ENCODE peak calls at places on chromosomes 7 and 10, in seven cellular contexts. One of them, this sample, is unnamed.

GRCh38 chr10:96512997-96513685 is 585 bp downstream of the TLL2 start:
- DNase-seq in fibroblast of lung: peak; percentile 21
- DNase-seq in right atrium auricular region: no peak
- DNase-seq in BE2C: no peak
- DNase-seq in endodermal cell: no peak
- DNase-seq in effector memory CD4-positive, alpha-beta T cell: peak; percentile 42
- DNase-seq in CD8-positive, alpha-beta memory T cell: peak; percentile 37
- DNase-seq in this sample: peak; percentile 85

GRCh38 chr7:18408461-18408860 is 87.1 kb upstream of the HDAC9 start:
- DNase-seq in fibroblast of lung: peak; percentile 93
- DNase-seq in right atrium auricular region: no peak
- DNase-seq in BE2C: no peak
- DNase-seq in endodermal cell: no peak
- DNase-seq in effector memory CD4-positive, alpha-beta T cell: no peak
- DNase-seq in CD8-positive, alpha-beta memory T cell: no peak
- DNase-seq in this sample: no peak

GRCh38 chr7:95169678-95170077 is 154.7 kb downstream of the PON1 start:
- DNase-seq in fibroblast of lung: peak; percentile 1
- DNase-seq in right atrium auricular region: no peak
- DNase-seq in BE2C: no peak
- DNase-seq in endodermal cell: no peak
- DNase-seq in effector memory CD4-positive, alpha-beta T cell: no peak
- DNase-seq in CD8-positive, alpha-beta memory T cell: no peak
- DNase-seq in this sample: no peak

GRCh38 chr7:17564678-17565209 is 266.3 kb downstream of the AHR start:
- DNase-seq in fibroblast of lung: peak; percentile 88
- DNase-seq in right atrium auricular region: no peak
- DNase-seq in BE2C: no peak
- DNase-seq in endodermal cell: no peak
- DNase-seq in effector memory CD4-positive, alpha-beta T cell: no peak
- DNase-seq in CD8-positive, alpha-beta memory T cell: no peak
- DNase-seq in this sample: no peak

GRCh38 chr10:13993169-13993568 is 337.6 kb downstream of the FRMD4A start:
- DNase-seq in fibroblast of lung: peak; percentile 88
- DNase-seq in right atrium auricular region: no peak
- DNase-seq in BE2C: no peak
- DNase-seq in endodermal cell: no peak
- DNase-seq in effector memory CD4-positive, alpha-beta T cell: no peak
- DNase-seq in CD8-positive, alpha-beta memory T cell: no peak
- DNase-seq in this sample: no peak

GRCh38 chr7:32496052-32496813 is 944 bp downstream of the AVL9 start:
- DNase-seq in fibroblast of lung: no peak
- DNase-seq in right atrium auricular region: no peak
- DNase-seq in BE2C: no peak
- DNase-seq in endodermal cell: no peak
- DNase-seq in effector memory CD4-positive, alpha-beta T cell: no peak
- DNase-seq in CD8-positive, alpha-beta memory T cell: no peak
- DNase-seq in this sample: no peak

GRCh38 chr10:30688456-30688855 is 58.9 kb upstream of the LYZL2 start:
- DNase-seq in fibroblast of lung: peak; percentile 13
- DNase-seq in right atrium auricular region: no peak
- DNase-seq in BE2C: no peak
- DNase-seq in endodermal cell: no peak
- DNase-seq in effector memory CD4-positive, alpha-beta T cell: no peak
- DNase-seq in CD8-positive, alpha-beta memory T cell: no peak
- DNase-seq in this sample: no peak

GRCh38 chr10:63700209-63700934 is 179.2 kb downstream of the REEP3 start:
- DNase-seq in fibroblast of lung: peak; percentile 99
- DNase-seq in right atrium auricular region: peak; percentile 80
- DNase-seq in BE2C: no peak
- DNase-seq in endodermal cell: no peak
- DNase-seq in effector memory CD4-positive, alpha-beta T cell: no peak
- DNase-seq in CD8-positive, alpha-beta memory T cell: no peak
- DNase-seq in this sample: peak; percentile 36

GRCh38 chr10:104139221-104139620 is 17.2 kb downstream of the SFR1 start:
- DNase-seq in fibroblast of lung: no peak
- DNase-seq in right atrium auricular region: no peak
- DNase-seq in BE2C: no peak
- DNase-seq in endodermal cell: no peak
- DNase-seq in effector memory CD4-positive, alpha-beta T cell: no peak
- DNase-seq in CD8-positive, alpha-beta memory T cell: no peak
- DNase-seq in this sample: no peak

GRCh38 chr10:124378817-124379510 is 39.8 kb downstream of the OAT start:
- DNase-seq in fibroblast of lung: peak; percentile 18
- DNase-seq in right atrium auricular region: no peak
- DNase-seq in BE2C: no peak
- DNase-seq in endodermal cell: peak; percentile 55
- DNase-seq in effector memory CD4-positive, alpha-beta T cell: no peak
- DNase-seq in CD8-positive, alpha-beta memory T cell: no peak
- DNase-seq in this sample: peak; percentile 52

GRCh38 chr7:7562736-7563135 is 3.9 kb upstream of the MIOS start:
- DNase-seq in fibroblast of lung: peak; percentile 60
- DNase-seq in right atrium auricular region: no peak
- DNase-seq in BE2C: no peak
- DNase-seq in endodermal cell: no peak
- DNase-seq in effector memory CD4-positive, alpha-beta T cell: no peak
- DNase-seq in CD8-positive, alpha-beta memory T cell: no peak
- DNase-seq in this sample: no peak

GRCh38 chr10:6494934-6495592 is 85.0 kb downstream of the PRKCQ start:
- DNase-seq in fibroblast of lung: no peak
- DNase-seq in right atrium auricular region: no peak
- DNase-seq in BE2C: no peak
- DNase-seq in endodermal cell: no peak
- DNase-seq in effector memory CD4-positive, alpha-beta T cell: peak; percentile 41
- DNase-seq in CD8-positive, alpha-beta memory T cell: peak; percentile 54
- DNase-seq in this sample: no peak

GRCh38 chr10:94963901-94964300 is 25.4 kb downstream of the CYP2C9 start:
- DNase-seq in fibroblast of lung: peak; percentile 21
- DNase-seq in right atrium auricular region: no peak
- DNase-seq in BE2C: no peak
- DNase-seq in endodermal cell: peak; percentile 90
- DNase-seq in effector memory CD4-positive, alpha-beta T cell: no peak
- DNase-seq in CD8-positive, alpha-beta memory T cell: no peak
- DNase-seq in this sample: no peak

GRCh38 chr10:84237199-84238051 is 3.9 kb downstream of the LRIT1 start:
- DNase-seq in fibroblast of lung: no peak
- DNase-seq in right atrium auricular region: no peak
- DNase-seq in BE2C: no peak
- DNase-seq in endodermal cell: peak; percentile 94
- DNase-seq in effector memory CD4-positive, alpha-beta T cell: no peak
- DNase-seq in CD8-positive, alpha-beta memory T cell: no peak
- DNase-seq in this sample: no peak

GRCh38 chr10:122085423-122085911 is 96.5 kb downstream of the TACC2 start:
- DNase-seq in fibroblast of lung: no peak
- DNase-seq in right atrium auricular region: no peak
- DNase-seq in BE2C: no peak
- DNase-seq in endodermal cell: no peak
- DNase-seq in effector memory CD4-positive, alpha-beta T cell: no peak
- DNase-seq in CD8-positive, alpha-beta memory T cell: no peak
- DNase-seq in this sample: peak; percentile 66

GRCh38 chr10:17643339-17643754 is 604 bp upstream of the STAM start:
- DNase-seq in fibroblast of lung: peak; percentile 84
- DNase-seq in right atrium auricular region: peak; percentile 75
- DNase-seq in BE2C: peak; percentile 64
- DNase-seq in endodermal cell: no peak
- DNase-seq in effector memory CD4-positive, alpha-beta T cell: no peak
- DNase-seq in CD8-positive, alpha-beta memory T cell: no peak
- DNase-seq in this sample: peak; percentile 32

GRCh38 chr10:6737758-6738463 is 157.8 kb upstream of the PRKCQ start:
- DNase-seq in fibroblast of lung: peak; percentile 56
- DNase-seq in right atrium auricular region: no peak
- DNase-seq in BE2C: no peak
- DNase-seq in endodermal cell: no peak
- DNase-seq in effector memory CD4-positive, alpha-beta T cell: no peak
- DNase-seq in CD8-positive, alpha-beta memory T cell: no peak
- DNase-seq in this sample: no peak

GRCh38 chr7:128687131-128687530 is 15.0 kb downstream of the GARIN1A start:
- DNase-seq in fibroblast of lung: no peak
- DNase-seq in right atrium auricular region: no peak
- DNase-seq in BE2C: no peak
- DNase-seq in endodermal cell: no peak
- DNase-seq in effector memory CD4-positive, alpha-beta T cell: no peak
- DNase-seq in CD8-positive, alpha-beta memory T cell: no peak
- DNase-seq in this sample: no peak

GRCh38 chr10:23742807-23743206 is 303.9 kb downstream of the OTUD1 start:
- DNase-seq in fibroblast of lung: no peak
- DNase-seq in right atrium auricular region: no peak
- DNase-seq in BE2C: no peak
- DNase-seq in endodermal cell: no peak
- DNase-seq in effector memory CD4-positive, alpha-beta T cell: no peak
- DNase-seq in CD8-positive, alpha-beta memory T cell: no peak
- DNase-seq in this sample: peak; percentile 22

GRCh38 chr7:101243786-101244384 is 996 bp downstream of the FIS1 start:
- DNase-seq in fibroblast of lung: peak; percentile 39
- DNase-seq in right atrium auricular region: no peak
- DNase-seq in BE2C: no peak
- DNase-seq in endodermal cell: peak; percentile 90
- DNase-seq in effector memory CD4-positive, alpha-beta T cell: no peak
- DNase-seq in CD8-positive, alpha-beta memory T cell: no peak
- DNase-seq in this sample: no peak

GRCh38 chr10:71635251-71635866 is 84.2 kb downstream of the C10orf105 start:
- DNase-seq in fibroblast of lung: no peak
- DNase-seq in right atrium auricular region: no peak
- DNase-seq in BE2C: no peak
- DNase-seq in endodermal cell: peak; percentile 69
- DNase-seq in effector memory CD4-positive, alpha-beta T cell: no peak
- DNase-seq in CD8-positive, alpha-beta memory T cell: no peak
- DNase-seq in this sample: no peak

GRCh38 chr10:69464801-69465401 is 13.6 kb downstream of the TSPAN15 start:
- DNase-seq in fibroblast of lung: no peak
- DNase-seq in right atrium auricular region: peak; percentile 66
- DNase-seq in BE2C: peak; percentile 26
- DNase-seq in endodermal cell: no peak
- DNase-seq in effector memory CD4-positive, alpha-beta T cell: no peak
- DNase-seq in CD8-positive, alpha-beta memory T cell: peak; percentile 20
- DNase-seq in this sample: peak; percentile 41

GRCh38 chr10:69464401-69464800 is 13.1 kb downstream of the TSPAN15 start:
- DNase-seq in fibroblast of lung: no peak
- DNase-seq in right atrium auricular region: no peak
- DNase-seq in BE2C: no peak
- DNase-seq in endodermal cell: no peak
- DNase-seq in effector memory CD4-positive, alpha-beta T cell: no peak
- DNase-seq in CD8-positive, alpha-beta memory T cell: no peak
- DNase-seq in this sample: no peak

GRCh38 chr10:69466689-69467088 is 15.4 kb downstream of the TSPAN15 start:
- DNase-seq in fibroblast of lung: no peak
- DNase-seq in right atrium auricular region: no peak
- DNase-seq in BE2C: no peak
- DNase-seq in endodermal cell: no peak
- DNase-seq in effector memory CD4-positive, alpha-beta T cell: no peak
- DNase-seq in CD8-positive, alpha-beta memory T cell: no peak
- DNase-seq in this sample: no peak

GRCh38 chr10:69465457-69466157 is 14.3 kb downstream of the TSPAN15 start:
- DNase-seq in fibroblast of lung: no peak
- DNase-seq in right atrium auricular region: no peak
- DNase-seq in BE2C: no peak
- DNase-seq in endodermal cell: no peak
- DNase-seq in effector memory CD4-positive, alpha-beta T cell: no peak
- DNase-seq in CD8-positive, alpha-beta memory T cell: peak; percentile 15
- DNase-seq in this sample: no peak

DNA sequence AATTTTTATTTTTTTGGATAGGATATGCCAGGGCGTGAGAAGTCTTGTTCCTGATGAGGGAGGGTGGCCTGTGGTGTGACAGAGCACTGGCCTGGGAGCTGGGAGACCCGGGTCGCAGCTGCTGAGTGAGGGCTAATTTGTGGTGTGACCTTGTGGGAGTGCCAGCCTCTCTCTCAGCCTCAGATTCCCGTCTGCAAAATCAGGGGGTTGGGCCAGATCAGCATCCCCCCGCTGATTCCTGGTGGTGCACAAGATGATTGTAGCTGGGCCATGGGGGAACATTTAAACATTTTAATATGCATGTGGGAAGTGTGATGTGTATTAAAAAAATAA is 14.9 kb downstream of the TSPAN15 start:
- DNase-seq in fibroblast of lung: no peak
- DNase-seq in right atrium auricular region: no peak
- DNase-seq in BE2C: no peak
- DNase-seq in endodermal cell: no peak
- DNase-seq in effector memory CD4-positive, alpha-beta T cell: no peak
- DNase-seq in CD8-positive, alpha-beta memory T cell: no peak
- DNase-seq in this sample: no peak
- H3K4me1 ChIP-seq in fibroblast of lung: no peaks in the 10 kb centered on the region
- H3K4me1 ChIP-seq in right atrium auricular region: no peaks in the 10 kb centered on the region
- H3K4me1 ChIP-seq in BE2C: peaks cover 6% of the 10 kb centered on the region
- H3K4me1 ChIP-seq in endodermal cell: no peaks in the 10 kb centered on the region
- H3K4me1 ChIP-seq in effector memory CD4-positive, alpha-beta T cell: peaks cover 30% of the 10 kb centered on the region
- H3K4me1 ChIP-seq in CD8-positive, alpha-beta memory T cell: peaks cover 10% of the 10 kb centered on the region
- H3K4me1 ChIP-seq in this sample: peaks cover 66% of the 10 kb centered on the region

DNA sequence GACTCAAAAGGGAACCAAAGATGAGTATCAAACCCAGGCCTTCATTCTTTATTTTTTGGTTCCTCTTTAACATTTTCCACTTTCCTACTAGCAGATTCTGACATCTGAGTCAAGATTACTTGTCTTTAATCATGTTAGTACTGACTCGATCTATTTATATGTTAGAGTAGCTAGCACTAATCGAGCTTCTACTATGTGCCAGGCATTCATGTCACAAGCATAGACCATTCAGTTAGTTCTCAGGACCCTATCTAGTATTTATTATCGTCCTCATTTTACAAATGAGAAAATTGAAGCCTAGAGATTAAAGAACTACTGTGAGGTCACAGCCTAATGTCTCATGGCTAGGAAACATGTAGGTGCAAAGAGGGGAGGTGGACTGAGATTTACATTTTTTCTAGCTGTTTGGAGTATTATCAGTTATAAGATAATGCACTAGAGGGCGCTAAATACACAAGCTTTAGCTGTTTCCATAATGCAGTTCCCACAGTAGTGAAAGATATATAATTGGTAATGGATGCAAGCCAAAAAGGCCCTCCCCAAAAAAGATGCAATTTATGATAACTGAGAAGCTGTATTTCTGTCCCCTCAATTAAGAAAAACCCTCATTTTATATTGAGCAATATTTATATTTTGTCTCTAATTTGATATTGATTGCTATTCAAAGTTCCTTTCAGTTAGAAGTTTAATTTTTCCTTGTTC is 32.9 kb upstream of the KMT2E start:
- DNase-seq in fibroblast of lung: no peak
- DNase-seq in right atrium auricular region: no peak
- DNase-seq in BE2C: no peak
- DNase-seq in endodermal cell: no peak
- DNase-seq in effector memory CD4-positive, alpha-beta T cell: no peak
- DNase-seq in CD8-positive, alpha-beta memory T cell: no peak
- DNase-seq in this sample: no peak
- H3K4me1 ChIP-seq in fibroblast of lung: peaks cover 50% of the 10 kb centered on the region
- H3K4me1 ChIP-seq in right atrium auricular region: no peaks in the 10 kb centered on the region
- H3K4me1 ChIP-seq in BE2C: peaks cover 23% of the 10 kb centered on the region
- H3K4me1 ChIP-seq in endodermal cell: peaks cover 23% of the 10 kb centered on the region
- H3K4me1 ChIP-seq in effector memory CD4-positive, alpha-beta T cell: peaks cover 16% of the 10 kb centered on the region
- H3K4me1 ChIP-seq in CD8-positive, alpha-beta memory T cell: peaks cover 25% of the 10 kb centered on the region
- H3K4me1 ChIP-seq in this sample: peaks cover 69% of the 10 kb centered on the region

GRCh38 chr10:69326692-69327091 is 48.4 kb downstream of the HK1 start:
- DNase-seq in fibroblast of lung: no peak
- DNase-seq in right atrium auricular region: no peak
- DNase-seq in BE2C: no peak
- DNase-seq in endodermal cell: no peak
- DNase-seq in effector memory CD4-positive, alpha-beta T cell: no peak
- DNase-seq in CD8-positive, alpha-beta memory T cell: no peak
- DNase-seq in this sample: no peak
- H3K4me1 ChIP-seq in fibroblast of lung: peaks cover 7% of the 10 kb centered on the region
- H3K4me1 ChIP-seq in right atrium auricular region: peaks cover 4% of the 10 kb centered on the region
- H3K4me1 ChIP-seq in BE2C: peaks cover 19% of the 10 kb centered on the region
- H3K4me1 ChIP-seq in endodermal cell: no peaks in the 10 kb centered on the region
- H3K4me1 ChIP-seq in effector memory CD4-positive, alpha-beta T cell: peaks cover 21% of the 10 kb centered on the region
- H3K4me1 ChIP-seq in CD8-positive, alpha-beta memory T cell: peaks cover 50% of the 10 kb centered on the region
- H3K4me1 ChIP-seq in this sample: peaks cover 54% of the 10 kb centered on the region

GRCh38 chr10:101778781-101779543 is 3.0 kb upstream of the FGF8 start:
- DNase-seq in fibroblast of lung: peak; percentile 39
- DNase-seq in right atrium auricular region: peak; percentile 55
- DNase-seq in BE2C: peak; percentile 44
- DNase-seq in endodermal cell: peak; percentile 95
- DNase-seq in effector memory CD4-positive, alpha-beta T cell: no peak
- DNase-seq in CD8-positive, alpha-beta memory T cell: no peak
- DNase-seq in this sample: no peak
- H3K4me1 ChIP-seq in fibroblast of lung: peaks cover 7% of the 10 kb centered on the region
- H3K4me1 ChIP-seq in right atrium auricular region: no peaks in the 10 kb centered on the region
- H3K4me1 ChIP-seq in BE2C: peaks cover 4% of the 10 kb centered on the region
- H3K4me1 ChIP-seq in endodermal cell: peaks cover 22% of the 10 kb centered on the region
- H3K4me1 ChIP-seq in effector memory CD4-positive, alpha-beta T cell: peaks cover 57% of the 10 kb centered on the region
- H3K4me1 ChIP-seq in CD8-positive, alpha-beta memory T cell: peaks cover 54% of the 10 kb centered on the region
- H3K4me1 ChIP-seq in this sample: peaks cover 65% of the 10 kb centered on the region